ENCODE peak calls at places on chromosome 18, in ten cellular contexts. G is NCI-H510A treated with DMSO at 0.1 percent for 48 hours; S is AG09319; V is cortex of kidney; L is kidney tubule cell; E is H54; Q is T-helper 1 cell; K is naive thymus-derived CD8-positive, alpha-beta T cell; P is RWPE1; I is Calu3. W is an unnamed sample.

GRCh38 chr18:73043231-73044000 is 175.6 kb upstream of the NETO1 start:
- DNase-seq in G (peak), S (no peak), V (no peak), L (peak), E (no peak), Q (no peak), K (no peak), P (no peak), I (no peak), W (no peak)

GRCh38 chr18:64202836-64203235 is 53.9 kb upstream of the LINC00305 start:
- DNase-seq in G (no peak), S (no peak), V (no peak), L (peak), E (no peak), Q (no peak), K (no peak), P (no peak), I (peak), W (no peak)

GRCh38 chr18:48007955-48008701 is 77.7 kb upstream of the SMAD2 start:
- DNase-seq in G (peak), S (no peak), V (no peak), L (peak), E (peak), Q (peak), K (peak), P (peak), I (peak), W (peak)

GRCh38 chr18:31516432-31516831 is 18.5 kb downstream of the DSG2 start:
- DNase-seq in G (no peak), S (no peak), V (no peak), L (no peak), E (no peak), Q (no peak), K (no peak), P (no peak), I (no peak), W (no peak)

GRCh38 chr18:77304263-77304662 is 54.6 kb downstream of the GALR1 start:
- DNase-seq in G (no peak), S (no peak), V (no peak), L (no peak), E (no peak), Q (no peak), K (no peak), P (no peak), I (no peak), W (no peak)

GRCh38 chr18:13452448-13452811 is 233.9 kb downstream of the LDLRAD4 start:
- DNase-seq in G (no peak), S (no peak), V (no peak), L (peak), E (peak), Q (no peak), K (no peak), P (peak), I (no peak), W (no peak)

GRCh38 chr18:59514193-59514592 is 155.1 kb upstream of the LMAN1 start:
- DNase-seq in G (no peak), S (peak), V (no peak), L (peak), E (no peak), Q (no peak), K (no peak), P (no peak), I (no peak), W (no peak)

GRCh38 chr18:77000527-77000926 is 132.1 kb downstream of the MBP start:
- DNase-seq in G (peak), S (no peak), V (no peak), L (peak), E (peak), Q (no peak), K (peak), P (peak), I (peak), W (peak)

GRCh38 chr18:3040881-3041280 is 27.9 kb upstream of the LPIN2 start:
- DNase-seq in G (no peak), S (no peak), V (no peak), L (no peak), E (no peak), Q (no peak), K (no peak), P (no peak), I (no peak), W (no peak)

GRCh38 chr18:49666045-49666444 is 104.2 kb downstream of the LIPG start:
- DNase-seq in G (no peak), S (no peak), V (no peak), L (peak), E (no peak), Q (no peak), K (no peak), P (no peak), I (no peak), W (no peak)

GRCh38 chr18:73793386-73793785 is 354.2 kb downstream of the FBXO15 start:
- DNase-seq in G (no peak), S (no peak), V (no peak), L (no peak), E (no peak), Q (no peak), K (no peak), P (peak), I (no peak), W (no peak)

GRCh38 chr18:54772081-54772480 is 56.2 kb upstream of the RAB27B start:
- DNase-seq in G (no peak), S (no peak), V (no peak), L (no peak), E (no peak), Q (no peak), K (no peak), P (no peak), I (no peak), W (no peak)

GRCh38 chr18:31199190-31199769 is 36.6 kb upstream of the DSC1 start:
- DNase-seq in G (no peak), S (no peak), V (no peak), L (peak), E (no peak), Q (no peak), K (no peak), P (no peak), I (no peak), W (no peak)

GRCh38 chr18:59501876-59502221 is 142.8 kb upstream of the LMAN1 start:
- DNase-seq in G (no peak), S (no peak), V (no peak), L (peak), E (no peak), Q (no peak), K (no peak), P (no peak), I (no peak), W (no peak)

GRCh38 chr18:75086494-75087034 is 122.4 kb downstream of the PTGR3 start:
- DNase-seq in G (no peak), S (no peak), V (no peak), L (no peak), E (no peak), Q (no peak), K (no peak), P (no peak), I (no peak), W (no peak)

GRCh38 chr18:6205706-6206105 is 209.0 kb downstream of the L3MBTL4 start:
- DNase-seq in G (no peak), S (no peak), V (no peak), L (peak), E (no peak), Q (no peak), K (no peak), P (no peak), I (no peak), W (no peak)

GRCh38 chr18:57780318-57781127 is 22.6 kb downstream of the ATP8B1 start:
- DNase-seq in G (no peak), S (no peak), V (no peak), L (no peak), E (no peak), Q (no peak), K (no peak), P (peak), I (peak), W (no peak)

GRCh38 chr18:59810740-59811520 is 88.9 kb upstream of the PMAIP1 start:
- DNase-seq in G (no peak), S (no peak), V (no peak), L (no peak), E (no peak), Q (no peak), K (no peak), P (no peak), I (no peak), W (no peak)

GRCh38 chr18:23523429-23524212 is 20.3 kb downstream of the RMC1 start:
- DNase-seq in G (no peak), S (peak), V (no peak), L (peak), E (no peak), Q (no peak), K (no peak), P (no peak), I (no peak), W (no peak)

GRCh38 chr18:55513199-55513598 is 74.8 kb downstream of the TCF4 start:
- DNase-seq in G (no peak), S (no peak), V (no peak), L (no peak), E (no peak), Q (no peak), K (no peak), P (no peak), I (no peak), W (no peak)

GRCh38 chr18:58682429-58683069 is 11.3 kb downstream of the MALT1 start:
- DNase-seq in G (peak), S (no peak), V (no peak), L (peak), E (no peak), Q (no peak), K (no peak), P (peak), I (peak), W (no peak)

GRCh38 chr18:71252351-71252862 is 963.6 kb downstream of the SOCS6 start:
- DNase-seq in G (no peak), S (no peak), V (no peak), L (peak), E (no peak), Q (no peak), K (no peak), P (no peak), I (no peak), W (no peak)

GRCh38 chr18:12946549-12947354 is 1.1 kb upstream of the SEH1L start:
- DNase-seq in G (peak), S (peak), V (no peak), L (peak), E (peak), Q (no peak), K (no peak), P (peak), I (peak), W (no peak)

GRCh38 chr18:57372444-57372843 is 20.1 kb downstream of the ST8SIA3 start:
- DNase-seq in G (no peak), S (no peak), V (no peak), L (no peak), E (no peak), Q (no peak), K (no peak), P (no peak), I (no peak), W (no peak)